ENCODE peak calls at places on chromosomes 13 and 19, in four cellular contexts. G is GM10248, E is H9, R is occipital lobe. Y is an unnamed sample.
A peak's percentile ranks its signal among the peaks of the same experiment; 100 is the strongest.

GRCh38 chr13:83557845-83558244 is 324.4 kb downstream of the SLITRK1 start:
- DNase-seq in G (no peak), E (no peak), R (no peak), Y (no peak)

GRCh38 chr13:87376081-87376480 is 295.1 kb upstream of the SLITRK5 start:
- DNase-seq in G (no peak), E (no peak), R (no peak), Y (no peak)

GRCh38 chr13:114142640-114143490 is 10.4 kb upstream of the RASA3 start:
- DNase-seq in G (no peak), E (no peak), R (no peak), Y (peak; percentile 78)

GRCh38 chr13:98405107-98405571 is 171.8 kb downstream of the STK24 start:
- DNase-seq in G (no peak), E (peak; percentile 65), R (peak; percentile 43), Y (no peak)

GRCh38 chr13:103291226-103291625 is 225.0 kb upstream of the SLC10A2 start:
- DNase-seq in G (no peak), E (no peak), R (no peak), Y (no peak)

GRCh38 chr13:78098249-78098648 is 179.6 kb upstream of the EDNRB start:
- DNase-seq in G (no peak), E (no peak), R (no peak), Y (no peak)

GRCh38 chr19:44722131-44723121 is 23.5 kb downstream of the CEACAM16 start:
- DNase-seq in G (peak; percentile 57), E (no peak), R (no peak), Y (no peak)

GRCh38 chr19:40229484-40229883 is 3.0 kb upstream of the CCNP start:
- DNase-seq in G (no peak), E (no peak), R (no peak), Y (no peak)

GRCh38 chr13:110373617-110374016 is 66.5 kb downstream of the COL4A2 start:
- DNase-seq in G (no peak), E (no peak), R (no peak), Y (no peak)

GRCh38 chr19:35790981-35791813 is 15.8 kb downstream of the ARHGAP33 start:
- DNase-seq in G (no peak), E (no peak), R (no peak), Y (no peak)

GRCh38 chr19:1567848-1568227 is 287 bp downstream of the MEX3D start:
- DNase-seq in G (no peak), E (no peak), R (no peak), Y (no peak)

GRCh38 chr13:91020635-91021034 is 326.9 kb upstream of the MIR17HG start:
- DNase-seq in G (no peak), E (no peak), R (no peak), Y (no peak)

GRCh38 chr13:87147076-87147475 is 524.1 kb upstream of the SLITRK5 start:
- DNase-seq in G (no peak), E (no peak), R (no peak), Y (no peak)

GRCh38 chr19:28046932-28047331 is 1166.0 kb downstream of the UQCRFS1 start:
- DNase-seq in G (no peak), E (no peak), R (no peak), Y (no peak)

GRCh38 chr13:37106642-37107041 is 1.2 kb upstream of the CSNK1A1L start:
- DNase-seq in G (no peak), E (no peak), R (no peak), Y (no peak)

GRCh38 chr19:13098291-13099072 is 4.2 kb downstream of the LYL1 start:
- DNase-seq in G (no peak), E (peak; percentile 63), R (peak; percentile 41), Y (no peak)

GRCh38 chr13:43936630-43937029 is 56.9 kb downstream of the LACC1 start:
- DNase-seq in G (no peak), E (no peak), R (no peak), Y (no peak)

GRCh38 chr13:108214511-108215383 is 589 bp downstream of the LIG4 start:
- DNase-seq in G (no peak), E (peak; percentile 50), R (peak; percentile 48), Y (no peak)

GRCh38 chr13:26971990-26972888 is 199.4 kb downstream of the USP12 start:
- DNase-seq in G (peak; percentile 47), E (peak; percentile 83), R (no peak), Y (peak; percentile 80)

GRCh38 chr19:14450168-14450874 is 17.2 kb downstream of the PKN1 start:
- DNase-seq in G (peak; percentile 73), E (peak; percentile 99), R (no peak), Y (no peak)

GRCh38 chr13:44371421-44371820 is 2.2 kb upstream of the SERP2 start:
- DNase-seq in G (no peak), E (no peak), R (no peak), Y (no peak)

GRCh38 chr19:18170714-18171255 is 2.8 kb upstream of the IFI30 start:
- DNase-seq in G (peak; percentile 79), E (no peak), R (no peak), Y (peak; percentile 65)

GRCh38 chr13:111186305-111186930 is 71.3 kb downstream of the ARHGEF7 start:
- DNase-seq in G (no peak), E (no peak), R (no peak), Y (no peak)

GRCh38 chr13:43835701-43836100 is 43.8 kb downstream of the CCDC122 start:
- DNase-seq in G (no peak), E (no peak), R (no peak), Y (no peak)

GRCh38 chr13:41505209-41505835 is 48.0 kb downstream of the RGCC start:
- DNase-seq in G (no peak), E (no peak), R (no peak), Y (no peak)

GRCh38 chr13:49584771-49585182 is 581 bp downstream of the RCBTB1 start:
- DNase-seq in G (no peak), E (no peak), R (no peak), Y (no peak)

GRCh38 chr19:14248578-14249011 is 42.6 kb upstream of the ADGRL1 start:
- DNase-seq in G (peak; percentile 45), E (peak; percentile 95), R (peak; percentile 66), Y (peak; percentile 35)

GRCh38 chr19:2221250-2221831 is 14.8 kb downstream of the PLEKHJ1 start:
- DNase-seq in G (no peak), E (no peak), R (no peak), Y (no peak)

GRCh38 chr13:41019027-41019487 is at the start of gene ELF1:
- DNase-seq in G (peak; percentile 59), E (no peak), R (no peak), Y (peak; percentile 76)

GRCh38 chr13:92717857-92718256 is 508.8 kb upstream of the GPC6 start:
- DNase-seq in G (no peak), E (no peak), R (no peak), Y (no peak)

GRCh38 chr19:33430674-33431277 is 57.3 kb downstream of the CEBPG start:
- DNase-seq in G (peak; percentile 75), E (peak; percentile 78), R (peak; percentile 60), Y (peak; percentile 67)

GRCh38 chr19:51366999-51367564 is 894 bp upstream of the ETFB start:
- DNase-seq in G (no peak), E (no peak), R (peak; percentile 39), Y (peak; percentile 45)

GRCh38 chr19:16542894-16543498 is 759 bp upstream of the CHERP start:
- DNase-seq in G (no peak), E (no peak), R (no peak), Y (no peak)

GRCh38 chr13:42348576-42348975 is 76.6 kb downstream of the AKAP11 start:
- DNase-seq in G (no peak), E (no peak), R (no peak), Y (no peak)

GRCh38 chr19:34260771-34261173 is 6.4 kb downstream of the GARRE1 start:
- DNase-seq in G (no peak), E (peak; percentile 44), R (no peak), Y (no peak)

GRCh38 chr19:39007096-39007495 is 25.3 kb downstream of the FBXO27 start:
- DNase-seq in G (no peak), E (no peak), R (no peak), Y (no peak)